ENCODE peak calls at places on chromosomes 11 and 22, in four cellular contexts. O is stimulated activated CD4-positive, alpha-beta T cell treated with anti-CD3 and anti-CD28 coated beads, Interleukin-2, amount 100 ng/mL, for 48 hours; U is GM03348; J is T-cell. G is an unnamed sample.

GRCh38 chr22:37279469-37279868 is 2.8 kb upstream of the CYTH4 start:
- DNase-seq in O (no peak), U (no peak), J (no peak), G (no peak)

GRCh38 chr11:130516175-130516867 is 67.9 kb downstream of the ADAMTS15 start:
- DNase-seq in O (no peak), U (no peak), J (no peak), G (no peak)

GRCh38 chr11:128653828-128654231 is 40.0 kb upstream of the FLI1 start:
- DNase-seq in O (no peak), U (peak; percentile 47), J (no peak), G (no peak)

GRCh38 chr11:117606807-117607206 is 190.2 kb downstream of the DSCAML1 start:
- DNase-seq in O (no peak), U (no peak), J (no peak), G (no peak)

GRCh38 chr11:47248664-47249377 is at the start of gene ACP2:
- DNase-seq in O (peak; percentile 83), U (peak; percentile 90), J (peak; percentile 81), G (peak; percentile 63)

GRCh38 chr11:123546515-123546914 is 107.9 kb downstream of the SCN3B start:
- DNase-seq in O (no peak), U (peak; percentile 82), J (no peak), G (no peak)

GRCh38 chr11:134561348-134561720 is 149.3 kb upstream of the B3GAT1 start:
- DNase-seq in O (no peak), U (no peak), J (no peak), G (no peak)

GRCh38 chr11:82944198-82944597 is 42.7 kb downstream of the DDIAS start:
- DNase-seq in O (no peak), U (no peak), J (no peak), G (no peak)

GRCh38 chr22:29456211-29456671 is 17.9 kb downstream of the RFPL1 start:
- DNase-seq in O (no peak), U (no peak), J (no peak), G (no peak)

GRCh38 chr11:134569195-134569594 is 157.2 kb upstream of the B3GAT1 start:
- DNase-seq in O (no peak), U (no peak), J (no peak), G (no peak)

GRCh38 chr11:126346586-126346940 is 8.9 kb upstream of the ST3GAL4 start:
- DNase-seq in O (no peak), U (no peak), J (no peak), G (no peak)

GRCh38 chr11:116901211-116901610 is 63.8 kb upstream of the APOA1 start:
- DNase-seq in O (no peak), U (no peak), J (no peak), G (no peak)

GRCh38 chr11:83865636-83866461 is 579.7 kb upstream of the CCDC90B start:
- DNase-seq in O (no peak), U (no peak), J (no peak), G (no peak)

GRCh38 chr11:75924966-75925784 is 110.2 kb downstream of the UVRAG start:
- DNase-seq in O (no peak), U (peak; percentile 50), J (no peak), G (no peak)

GRCh38 chr11:83713701-83714100 is 427.5 kb upstream of the CCDC90B start:
- DNase-seq in O (no peak), U (no peak), J (no peak), G (no peak)

GRCh38 chr22:21624120-21624879 is 5.5 kb downstream of the YDJC start:
- DNase-seq in O (peak; percentile 55), U (peak; percentile 36), J (no peak), G (no peak)

GRCh38 chr11:91305402-91305801 is 919.2 kb upstream of the FAT3 start:
- DNase-seq in O (no peak), U (no peak), J (no peak), G (no peak)

GRCh38 chr11:10742460-10743208 is 8.4 kb upstream of the CTR9 start:
- DNase-seq in O (no peak), U (peak; percentile 33), J (peak; percentile 16), G (no peak)

GRCh38 chr11:8087185-8087584 is 6.2 kb downstream of the TUB start:
- DNase-seq in O (no peak), U (no peak), J (no peak), G (no peak)

GRCh38 chr11:2507212-2507901 is 62.5 kb downstream of the KCNQ1 start:
- DNase-seq in O (no peak), U (peak; percentile 1), J (no peak), G (no peak)

GRCh38 chr11:12287009-12287373 is 90.4 kb upstream of the PARVA start:
- DNase-seq in O (no peak), U (peak; percentile 90), J (no peak), G (no peak)

GRCh38 chr22:38841211-38841610 is 2.6 kb downstream of the NPTXR start:
- DNase-seq in O (no peak), U (no peak), J (no peak), G (no peak)

GRCh38 chr11:79390923-79391322 is 49.9 kb downstream of the TENM4 start:
- DNase-seq in O (no peak), U (peak; percentile 17), J (no peak), G (no peak)

GRCh38 chr11:124717786-124718634 is 21.7 kb upstream of the NRGN start:
- DNase-seq in O (no peak), U (peak; percentile 54), J (no peak), G (peak; percentile 21)

GRCh38 chr11:15985127-15985862 is 371.1 kb downstream of the SOX6 start:
- DNase-seq in O (no peak), U (no peak), J (no peak), G (no peak)

GRCh38 chr11:96470521-96470920 is 80.7 kb downstream of the JRKL start:
- DNase-seq in O (no peak), U (no peak), J (no peak), G (no peak)

GRCh38 chr22:37848587-37849088 is 581 bp upstream of the EIF3L start:
- DNase-seq in O (peak; percentile 17), U (peak; percentile 16), J (peak; percentile 12), G (no peak)

GRCh38 chr11:17272823-17273222 is 3.7 kb upstream of the NUCB2 start:
- DNase-seq in O (no peak), U (no peak), J (no peak), G (no peak)

GRCh38 chr22:25735657-25736056 is 6.3 kb upstream of the MYO18B start:
- DNase-seq in O (no peak), U (no peak), J (no peak), G (no peak)

GRCh38 chr22:26377170-26377825 is 51.8 kb upstream of the ASPHD2 start:
- DNase-seq in O (no peak), U (peak; percentile 9), J (no peak), G (no peak)

GRCh38 chr11:17386331-17387084 is 2.0 kb downstream of the KCNJ11 start:
- DNase-seq in O (peak; percentile 43), U (peak; percentile 87), J (no peak), G (no peak)

GRCh38 chr22:49973018-49973965 is 12.7 kb downstream of the PIM3 start:
- DNase-seq in O (no peak), U (no peak), J (no peak), G (no peak)

GRCh38 chr11:65576867-65577755 is 1.3 kb downstream of the EHBP1L1 start:
- DNase-seq in O (no peak), U (peak; percentile 82), J (no peak), G (no peak)

GRCh38 chr22:27137809-27138400 is 480.5 kb downstream of the MIAT start:
- DNase-seq in O (no peak), U (peak; percentile 26), J (no peak), G (no peak)

GRCh38 chr22:27461470-27461869 is 340.1 kb downstream of the MN1 start:
- DNase-seq in O (no peak), U (peak; percentile 89), J (no peak), G (no peak)

GRCh38 chr11:118401880-118402590 is 629 bp downstream of the ATP5MG start:
- DNase-seq in O (no peak), U (peak; percentile 77), J (no peak), G (no peak)

G was measured in activated gamma-delta T cell.